ENCODE peak calls at places on chromosomes 6 and 20, in six cellular contexts. R is iPS DF 6.9, C is caudate nucleus, O is foreskin keratinocyte, P is H1, J is stomach. T is an unnamed sample.

GRCh38 chr20:46558511-46558959 is 8.1 kb upstream of the OCSTAMP start:
- DNase-seq in R (no peak), C (no peak), O (peak; percentile 71), P (no peak), J (peak; percentile 62), T (peak; percentile 15)

GRCh38 chr6:158808918-158809678 is 10.1 kb downstream of the EZR start:
- DNase-seq in R (no peak), C (no peak), O (no peak), P (no peak), J (peak; percentile 27), T (no peak)

GRCh38 chr6:24583463-24584389 is 62.3 kb downstream of the KIAA0319 start:
- DNase-seq in R (peak; percentile 58), C (peak; percentile 40), O (peak; percentile 16), P (peak; percentile 81), J (peak; percentile 86), T (peak; percentile 48)

GRCh38 chr6:35047265-35048011 is 93.7 kb downstream of the TCP11 start:
- DNase-seq in R (no peak), C (no peak), O (no peak), P (no peak), J (no peak), T (no peak)

GRCh38 chr6:42434237-42434636 is 17.5 kb downstream of the TRERF1 start:
- DNase-seq in R (no peak), C (no peak), O (no peak), P (no peak), J (no peak), T (no peak)

GRCh38 chr6:134282816-134283215 is 35.1 kb downstream of the SGK1 start:
- DNase-seq in R (no peak), C (no peak), O (no peak), P (no peak), J (no peak), T (no peak)

GRCh38 chr6:17393335-17394191 is at the start of gene CAP2:
- DNase-seq in R (peak; percentile 50), C (peak; percentile 62), O (no peak), P (peak; percentile 83), J (peak; percentile 28), T (no peak)

GRCh38 chr20:32536861-32537656 is 48.1 kb downstream of the NOL4L start:
- DNase-seq in R (no peak), C (no peak), O (no peak), P (no peak), J (peak; percentile 90), T (no peak)

GRCh38 chr6:138572200-138572875 is 73.0 kb upstream of the NHSL1 start:
- DNase-seq in R (peak; percentile 45), C (no peak), O (no peak), P (peak; percentile 64), J (peak; percentile 89), T (no peak)

GRCh38 chr6:140043357-140043756 is 668.9 kb upstream of the CITED2 start:
- DNase-seq in R (no peak), C (no peak), O (peak; percentile 94), P (no peak), J (no peak), T (no peak)

GRCh38 chr6:88124925-88125557 is 41.1 kb downstream of the CNR1 start:
- DNase-seq in R (no peak), C (no peak), O (peak; percentile 4), P (no peak), J (no peak), T (no peak)

GRCh38 chr6:46421939-46422338 is 69.3 kb downstream of the RCAN2 start:
- DNase-seq in R (no peak), C (no peak), O (no peak), P (no peak), J (no peak), T (no peak)

GRCh38 chr20:42041000-42041565 is 422.9 kb upstream of the CHD6 start:
- DNase-seq in R (no peak), C (no peak), O (no peak), P (no peak), J (no peak), T (no peak)

GRCh38 chr20:8043687-8044278 is 24.2 kb upstream of the TMX4 start:
- DNase-seq in R (peak; percentile 22), C (no peak), O (peak; percentile 9), P (no peak), J (no peak), T (peak; percentile 42)

DNA sequence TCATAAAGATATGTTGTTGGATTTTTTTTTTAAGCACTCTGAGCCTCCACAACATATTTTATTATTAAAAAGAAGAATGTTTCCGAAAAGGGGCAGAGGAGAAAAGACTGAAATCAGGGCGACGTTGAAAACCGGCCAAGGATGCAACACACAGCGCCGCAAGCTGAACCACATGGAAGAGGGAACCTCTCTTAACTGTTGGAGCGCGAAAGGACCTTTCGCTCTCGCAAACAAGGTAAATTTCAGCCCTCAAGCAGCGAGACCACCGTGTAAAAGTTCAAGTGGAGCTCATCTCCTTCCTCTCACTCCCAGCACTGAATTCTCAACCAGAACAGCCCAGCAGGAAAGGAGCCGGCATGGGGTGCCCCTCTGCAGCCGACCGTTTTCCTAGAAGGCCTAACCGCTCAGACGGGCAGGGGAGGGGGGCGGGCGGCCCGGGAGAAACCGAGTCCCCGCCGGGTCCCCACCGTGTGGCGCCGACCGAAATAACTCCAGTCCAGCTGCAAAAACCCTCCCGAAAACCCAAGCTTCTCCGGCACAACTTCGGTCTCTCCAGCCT is 619 bp downstream of the GPR63 start:
- DNase-seq in R (no peak), C (no peak), O (no peak), P (no peak), J (no peak), T (no peak)
- H3K27ac ChIP-seq in R (no peak overlapping the region), C (no peak overlapping the region), O (peak overlapping the region; percentile 49), P (peak overlapping the region; percentile 48), J (peak overlapping the region; percentile 38), T (peak overlapping the region; percentile 45)

GRCh38 chr6:109455161-109455501 is 441 bp downstream of the MICAL1 start:
- DNase-seq in R (no peak), C (no peak), O (no peak), P (no peak), J (no peak), T (no peak)
- H3K27ac ChIP-seq in R (no peak overlapping the region), C (peak overlapping the region; percentile 92), O (no peak overlapping the region), P (no peak overlapping the region), J (peak overlapping the region; percentile 86), T (peak overlapping the region; percentile 90)

GRCh38 chr6:111758608-111759293 is 114.5 kb downstream of the FYN start:
- DNase-seq in R (no peak), C (no peak), O (no peak), P (no peak), J (no peak), T (no peak)
- H3K27ac ChIP-seq in R (no peak overlapping the region), C (peak overlapping the region; percentile 46), O (no peak overlapping the region), P (no peak overlapping the region), J (peak overlapping the region; percentile 78), T (no peak overlapping the region)

GRCh38 chr6:168035661-168036616 is 38.5 kb downstream of the KIF25 start:
- DNase-seq in R (no peak), C (no peak), O (no peak), P (no peak), J (no peak), T (no peak)
- H3K27ac ChIP-seq in R (no peak overlapping the region), C (peak overlapping the region; percentile 68), O (peak overlapping the region; percentile 50), P (no peak overlapping the region), J (peak overlapping the region; percentile 70), T (peak overlapping the region; percentile 87)

GRCh38 chr6:11889574-11889973 is 111.0 kb upstream of the ADTRP start:
- DNase-seq in R (no peak), C (no peak), O (no peak), P (no peak), J (no peak), T (no peak)
- H3K27ac ChIP-seq in R (no peak overlapping the region), C (no peak overlapping the region), O (no peak overlapping the region), P (no peak overlapping the region), J (no peak overlapping the region), T (no peak overlapping the region)

GRCh38 chr6:291148-291696 is 1.1 kb upstream of the DUSP22 start:
- DNase-seq in R (no peak), C (no peak), O (peak; percentile 75), P (peak; percentile 42), J (no peak), T (no peak)

GRCh38 chr6:290111-290932 is 2.0 kb upstream of the DUSP22 start:
- DNase-seq in R (no peak), C (no peak), O (no peak), P (peak; percentile 29), J (no peak), T (no peak)

GRCh38 chr6:292506-293184 is 358 bp downstream of the DUSP22 start:
- DNase-seq in R (no peak), C (no peak), O (peak; percentile 19), P (no peak), J (peak; percentile 79), T (no peak)

GRCh38 chr6:293185-294174 is 1.2 kb downstream of the DUSP22 start:
- DNase-seq in R (no peak), C (no peak), O (no peak), P (peak; percentile 55), J (no peak), T (no peak)

GRCh38 chr6:291697-292505 is at the start of gene DUSP22:
- DNase-seq in R (no peak), C (no peak), O (peak; percentile 64), P (peak; percentile 87), J (peak; percentile 92), T (no peak)
- H3K27ac ChIP-seq in R (no peak within 1 kb of the TSS), C (peak within 1 kb of the TSS; percentile 98), O (peak within 1 kb of the TSS; percentile 95), P (peak within 1 kb of the TSS; percentile 43), J (peak within 1 kb of the TSS; percentile 96), T (peak within 1 kb of the TSS; percentile 87)

DNA sequence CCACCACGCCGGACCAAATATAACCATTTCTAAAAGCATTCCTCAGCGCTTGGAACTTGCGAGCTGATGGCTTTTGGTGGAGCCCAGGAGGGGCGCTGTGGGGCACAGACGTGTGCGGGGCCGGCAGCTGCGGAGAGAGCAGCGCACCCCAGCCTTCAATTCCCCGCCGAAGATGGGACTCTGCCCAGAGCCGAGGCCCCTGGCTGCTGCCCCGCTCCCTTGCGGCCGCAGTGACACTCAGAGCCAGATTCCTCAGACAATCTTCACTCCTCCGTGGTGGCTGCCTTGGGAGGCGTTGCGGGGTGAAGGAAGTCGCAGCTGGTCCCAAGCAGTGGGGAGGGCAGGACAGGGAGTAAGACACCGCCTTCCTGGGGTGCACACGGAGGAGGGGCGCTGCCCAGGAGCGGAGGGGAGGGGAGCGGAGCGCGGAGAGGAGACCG is 87.7 kb downstream of the TMEM242 start:
- DNase-seq in R (no peak), C (peak; percentile 38), O (no peak), P (no peak), J (peak; percentile 59), T (no peak)
- H3K27ac ChIP-seq in R (no peak overlapping the region), C (no peak overlapping the region), O (no peak overlapping the region), P (no peak overlapping the region), J (peak overlapping the region; percentile 73), T (peak overlapping the region; percentile 29)

GRCh38 chr6:33575211-33575610 is 4.9 kb downstream of the BAK1 start:
- DNase-seq in R (no peak), C (no peak), O (no peak), P (no peak), J (no peak), T (no peak)
- H3K27ac ChIP-seq in R (no peak overlapping the region), C (no peak overlapping the region), O (no peak overlapping the region), P (no peak overlapping the region), J (no peak overlapping the region), T (no peak overlapping the region)

T was measured in Panc1.